ENCODE peak calls at places on chromosomes 5 and 9, in nine cellular contexts. N, D, C, M, V, X, O, E and Y are unnamed samples.

GRCh38 chr5:148809781-148810524 is 16.5 kb upstream of the ADRB2 start:
- DNase-seq in N (no peak), D (no peak), C (no peak), M (no peak), V (no peak), X (no peak), O (no peak), E (no peak), Y (no peak)

GRCh38 chr5:95892784-95893354 is 68.8 kb downstream of the ELL2 start:
- DNase-seq in N (peak; percentile 67), D (peak; percentile 78), C (no peak), M (no peak), V (no peak), X (peak; percentile 62), O (no peak), E (no peak), Y (no peak)

GRCh38 chr5:54454602-54455001 is 897 bp upstream of the HSPB3 start:
- DNase-seq in N (no peak), D (no peak), C (no peak), M (no peak), V (no peak), X (no peak), O (no peak), E (no peak), Y (no peak)

GRCh38 chr9:88814521-88815101 is 176.7 kb upstream of the S1PR3 start:
- DNase-seq in N (no peak), D (no peak), C (peak; percentile 60), M (no peak), V (peak; percentile 56), X (no peak), O (no peak), E (no peak), Y (no peak)

GRCh38 chr9:132288371-132288770 is 66.4 kb downstream of the SETX start:
- DNase-seq in N (no peak), D (no peak), C (no peak), M (no peak), V (no peak), X (no peak), O (no peak), E (no peak), Y (no peak)

GRCh38 chr5:35771321-35771720 is 85.4 kb upstream of the IL7R start:
- DNase-seq in N (no peak), D (no peak), C (peak; percentile 39), M (no peak), V (peak; percentile 84), X (peak; percentile 8), O (no peak), E (no peak), Y (no peak)

GRCh38 chr9:119216891-119217290 is 152.3 kb downstream of the BRINP1 start:
- DNase-seq in N (no peak), D (no peak), C (no peak), M (no peak), V (no peak), X (no peak), O (no peak), E (peak; percentile 64), Y (no peak)

GRCh38 chr9:92641092-92641809 is 28.7 kb downstream of the IPPK start:
- DNase-seq in N (no peak), D (no peak), C (no peak), M (no peak), V (no peak), X (no peak), O (no peak), E (no peak), Y (no peak)

GRCh38 chr9:126886194-126886830 is 25.9 kb downstream of the ZBTB34 start:
- DNase-seq in N (no peak), D (no peak), C (no peak), M (no peak), V (no peak), X (no peak), O (no peak), E (no peak), Y (no peak)

GRCh38 chr5:43231977-43232376 is 40.0 kb downstream of the NIM1K start:
- DNase-seq in N (peak; percentile 38), D (peak; percentile 28), C (no peak), M (no peak), V (no peak), X (no peak), O (no peak), E (no peak), Y (no peak)

GRCh38 chr5:107359033-107359915 is 311.5 kb downstream of the EFNA5 start:
- DNase-seq in N (no peak), D (peak; percentile 10), C (no peak), M (no peak), V (no peak), X (no peak), O (no peak), E (no peak), Y (no peak)

GRCh38 chr9:113933671-113934070 is 57.6 kb downstream of the ZNF618 start:
- DNase-seq in N (no peak), D (no peak), C (no peak), M (no peak), V (no peak), X (no peak), O (no peak), E (no peak), Y (no peak)

GRCh38 chr9:120914953-120915352 is 11.6 kb downstream of the TRAF1 start:
- DNase-seq in N (no peak), D (no peak), C (no peak), M (no peak), V (no peak), X (no peak), O (no peak), E (no peak), Y (no peak)

GRCh38 chr5:122608222-122608621 is 166.7 kb upstream of the SNX2 start:
- DNase-seq in N (no peak), D (no peak), C (no peak), M (no peak), V (no peak), X (no peak), O (no peak), E (no peak), Y (no peak)

GRCh38 chr5:68950111-68950510 is 143.7 kb upstream of the SLC30A5 start:
- DNase-seq in N (no peak), D (no peak), C (no peak), M (no peak), V (no peak), X (no peak), O (no peak), E (peak; percentile 84), Y (no peak)

GRCh38 chr9:3296536-3296935 is 229.3 kb downstream of the RFX3 start:
- DNase-seq in N (no peak), D (no peak), C (no peak), M (no peak), V (no peak), X (no peak), O (no peak), E (no peak), Y (no peak)

GRCh38 chr9:136339173-136339957 is 12.0 kb downstream of the GPSM1 start:
- DNase-seq in N (peak; percentile 76), D (peak; percentile 89), C (no peak), M (peak; percentile 11), V (no peak), X (peak; percentile 55), O (no peak), E (no peak), Y (no peak)

GRCh38 chr5:130992621-130993020 is 172.4 kb downstream of the HINT1 start:
- DNase-seq in N (no peak), D (no peak), C (no peak), M (no peak), V (no peak), X (no peak), O (no peak), E (no peak), Y (no peak)

GRCh38 chr5:150412319-150413175 is at the start of gene CD74:
- DNase-seq in N (peak; percentile 99), D (peak; percentile 55), C (no peak), M (peak; percentile 89), V (no peak), X (no peak), O (peak; percentile 93), E (peak; percentile 90), Y (no peak)

GRCh38 chr9:38344566-38345324 is 47.8 kb upstream of the ALDH1B1 start:
- DNase-seq in N (no peak), D (no peak), C (no peak), M (no peak), V (no peak), X (no peak), O (no peak), E (no peak), Y (no peak)

GRCh38 chr5:398475-399295 is 44.3 kb upstream of the EXOC3 start:
- DNase-seq in N (no peak), D (no peak), C (no peak), M (no peak), V (no peak), X (no peak), O (no peak), E (peak; percentile 12), Y (peak; percentile 93)

GRCh38 chr5:115363879-115364278 is 67.4 kb upstream of the CCDC112 start:
- DNase-seq in N (no peak), D (no peak), C (no peak), M (no peak), V (no peak), X (no peak), O (no peak), E (no peak), Y (no peak)

GRCh38 chr9:89686134-89686533 is 81.3 kb downstream of the GADD45G start:
- DNase-seq in N (no peak), D (no peak), C (no peak), M (no peak), V (no peak), X (no peak), O (no peak), E (peak; percentile 51), Y (no peak)

GRCh38 chr9:21688108-21689102 is 114.0 kb upstream of the MTAP start:
- DNase-seq in N (no peak), D (no peak), C (no peak), M (no peak), V (peak; percentile 47), X (no peak), O (no peak), E (peak; percentile 68), Y (no peak)

GRCh38 chr9:77020438-77021264 is 1.2 kb downstream of the FOXB2 start:
- DNase-seq in N (no peak), D (no peak), C (no peak), M (no peak), V (no peak), X (no peak), O (no peak), E (no peak), Y (no peak)

GRCh38 chr9:117355542-117355941 is 59.3 kb downstream of the ASTN2 start:
- DNase-seq in N (no peak), D (no peak), C (no peak), M (no peak), V (no peak), X (no peak), O (no peak), E (no peak), Y (no peak)

GRCh38 chr9:13061390-13061789 is 218.1 kb downstream of the MPDZ start:
- DNase-seq in N (no peak), D (no peak), C (no peak), M (no peak), V (no peak), X (no peak), O (no peak), E (no peak), Y (no peak)

GRCh38 chr5:142840591-142840990 is 70.4 kb downstream of the ARHGAP26 start:
- DNase-seq in N (no peak), D (no peak), C (no peak), M (no peak), V (no peak), X (no peak), O (no peak), E (no peak), Y (no peak)

GRCh38 chr5:72276219-72276752 is 43.8 kb downstream of the MRPS27 start:
- DNase-seq in N (no peak), D (no peak), C (no peak), M (no peak), V (no peak), X (no peak), O (no peak), E (no peak), Y (no peak)

GRCh38 chr5:27130587-27130986 is 92.2 kb upstream of the CDH9 start:
- DNase-seq in N (no peak), D (no peak), C (no peak), M (no peak), V (no peak), X (no peak), O (no peak), E (no peak), Y (no peak)

GRCh38 chr9:123544007-123544827 is 188.2 kb downstream of the CRB2 start:
- DNase-seq in N (peak; percentile 40), D (peak; percentile 62), C (no peak), M (no peak), V (no peak), X (peak; percentile 46), O (no peak), E (no peak), Y (no peak)